ENCODE peak calls at places on chromosomes 11 and 22, in five cellular contexts. One of them, this sample, is unnamed.

GRCh38 chr11:63888170-63889086 is 28.5 kb downstream of the RCOR2 start:
- DNase-seq in A549: no peak
- DNase-seq in IMR-90: peak
- DNase-seq in H1: peak
- DNase-seq in HepG2: peak
- DNase-seq in this sample: peak

GRCh38 chr22:21996175-21996574 is 13.6 kb upstream of the TOP3B start:
- DNase-seq in A549: no peak
- DNase-seq in IMR-90: no peak
- DNase-seq in H1: no peak
- DNase-seq in HepG2: no peak
- DNase-seq in this sample: no peak

GRCh38 chr11:116187026-116187425 is 585.8 kb downstream of the BUD13 start:
- DNase-seq in A549: no peak
- DNase-seq in IMR-90: no peak
- DNase-seq in H1: no peak
- DNase-seq in HepG2: no peak
- DNase-seq in this sample: no peak

GRCh38 chr11:83677730-83678129 is 391.6 kb upstream of the CCDC90B start:
- DNase-seq in A549: no peak
- DNase-seq in IMR-90: no peak
- DNase-seq in H1: no peak
- DNase-seq in HepG2: no peak
- DNase-seq in this sample: no peak

GRCh38 chr11:71997594-71997993 is 1.1 kb upstream of the IL18BP start:
- DNase-seq in A549: no peak
- DNase-seq in IMR-90: no peak
- DNase-seq in H1: no peak
- DNase-seq in HepG2: no peak
- DNase-seq in this sample: no peak

GRCh38 chr11:16511109-16511806 is 154.9 kb upstream of the SOX6 start:
- DNase-seq in A549: no peak
- DNase-seq in IMR-90: peak
- DNase-seq in H1: no peak
- DNase-seq in HepG2: no peak
- DNase-seq in this sample: no peak

GRCh38 chr22:44031111-44031963 is 7.2 kb downstream of the PARVB start:
- DNase-seq in A549: no peak
- DNase-seq in IMR-90: no peak
- DNase-seq in H1: no peak
- DNase-seq in HepG2: no peak
- DNase-seq in this sample: peak

GRCh38 chr22:49040754-49041467 is 786.8 kb downstream of the BRD1 start:
- DNase-seq in A549: no peak
- DNase-seq in IMR-90: no peak
- DNase-seq in H1: no peak
- DNase-seq in HepG2: no peak
- DNase-seq in this sample: no peak

GRCh38 chr22:17797721-17798559 is 23.7 kb upstream of the BID start:
- DNase-seq in A549: no peak
- DNase-seq in IMR-90: no peak
- DNase-seq in H1: no peak
- DNase-seq in HepG2: no peak
- DNase-seq in this sample: no peak

GRCh38 chr11:62146476-62147200 is 22.8 kb downstream of the INCENP start:
- DNase-seq in A549: no peak
- DNase-seq in IMR-90: no peak
- DNase-seq in H1: no peak
- DNase-seq in HepG2: no peak
- DNase-seq in this sample: no peak

GRCh38 chr11:62143727-62144126 is 19.9 kb downstream of the INCENP start:
- DNase-seq in A549: no peak
- DNase-seq in IMR-90: no peak
- DNase-seq in H1: no peak
- DNase-seq in HepG2: no peak
- DNase-seq in this sample: no peak

GRCh38 chr11:62147545-62147944 is 23.7 kb downstream of the INCENP start:
- DNase-seq in A549: no peak
- DNase-seq in IMR-90: no peak
- DNase-seq in H1: no peak
- DNase-seq in HepG2: no peak
- DNase-seq in this sample: no peak

GRCh38 chr11:62144641-62145255 is 20.9 kb downstream of the INCENP start:
- DNase-seq in A549: no peak
- DNase-seq in IMR-90: no peak
- DNase-seq in H1: no peak
- DNase-seq in HepG2: no peak
- DNase-seq in this sample: no peak

DNA sequence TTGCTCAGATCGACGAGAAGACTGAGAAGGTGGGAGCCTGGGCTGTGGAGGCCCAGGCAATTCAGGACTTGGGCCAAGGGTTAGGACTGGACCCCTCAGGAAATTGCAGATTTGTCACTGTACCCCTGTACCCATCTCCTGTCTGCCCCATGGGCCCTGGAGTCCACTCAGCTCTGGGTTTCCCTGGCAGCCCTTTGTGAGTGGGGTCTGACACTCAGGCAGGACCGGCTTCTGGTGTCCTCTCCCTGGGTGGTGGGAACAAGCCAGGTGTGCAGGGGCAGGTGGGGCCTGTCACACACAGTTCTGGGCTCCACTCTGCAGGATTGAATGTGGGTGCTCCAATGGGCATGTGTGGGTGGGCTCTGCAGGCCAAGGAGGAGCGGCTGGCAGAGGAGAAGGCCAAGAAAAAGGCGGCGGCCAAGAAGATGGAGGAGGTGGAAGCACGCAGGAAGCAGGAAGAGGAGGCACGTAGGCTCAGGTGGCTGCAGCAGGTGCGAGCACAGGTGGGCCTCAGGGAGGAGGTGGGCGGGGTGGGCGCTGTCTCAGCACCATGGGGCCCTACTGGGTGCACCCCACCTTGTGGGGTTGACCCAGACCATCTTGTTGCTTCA is 21.6 kb downstream of the INCENP start:
- DNase-seq in A549: no peak
- DNase-seq in IMR-90: no peak
- DNase-seq in H1: no peak
- DNase-seq in HepG2: no peak
- DNase-seq in this sample: no peak
- TF ChIP-seq MAFK in A549: no peak
- TF ChIP-seq MAFK in IMR-90: no peak
- TF ChIP-seq MAFK in H1: no peak
- TF ChIP-seq MAFK in HepG2: no peak
- TF ChIP-seq MAFK in this sample: no peak

GRCh38 chr11:62854825-62855570 is 15.6 kb upstream of the WDR74 start:
- DNase-seq in A549: no peak
- DNase-seq in IMR-90: no peak
- DNase-seq in H1: no peak
- DNase-seq in HepG2: no peak
- DNase-seq in this sample: peak
- TF ChIP-seq MAFK in A549: no peak
- TF ChIP-seq MAFK in IMR-90: no peak
- TF ChIP-seq MAFK in H1: no peak
- TF ChIP-seq MAFK in HepG2: no peak
- TF ChIP-seq MAFK in this sample: no peak

DNA sequence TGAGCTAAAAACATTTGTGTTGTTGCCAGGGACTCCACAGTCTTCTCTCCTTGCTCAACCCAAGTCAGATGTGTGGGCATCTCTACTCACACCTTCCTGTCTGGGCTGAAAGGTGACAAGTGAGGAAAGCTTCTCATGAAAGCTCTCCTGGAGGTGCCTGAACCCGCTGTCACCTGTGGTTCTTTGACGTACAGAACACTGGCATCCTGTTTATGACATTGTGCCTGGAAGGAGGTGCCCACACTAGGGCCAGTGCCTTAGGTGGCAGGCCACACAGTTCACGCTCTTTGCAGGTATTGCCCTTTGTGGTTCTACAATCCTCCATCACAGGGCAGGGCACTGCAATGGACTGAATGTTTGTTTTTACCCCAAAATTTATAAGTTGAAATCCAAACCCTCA is 108.5 kb downstream of the CD44 start:
- DNase-seq in A549: no peak
- DNase-seq in IMR-90: no peak
- DNase-seq in H1: no peak
- DNase-seq in HepG2: no peak
- DNase-seq in this sample: no peak
- TF ChIP-seq MAFK in A549: no peak
- TF ChIP-seq MAFK in IMR-90: no peak
- TF ChIP-seq MAFK in H1: no peak
- TF ChIP-seq MAFK in HepG2: no peak
- TF ChIP-seq MAFK in this sample: no peak

GRCh38 chr22:39681038-39681861 is 110.7 kb downstream of the CACNA1I start:
- DNase-seq in A549: no peak
- DNase-seq in IMR-90: no peak
- DNase-seq in H1: no peak
- DNase-seq in HepG2: no peak
- DNase-seq in this sample: no peak

GRCh38 chr22:39684702-39685281 is 114.2 kb downstream of the CACNA1I start:
- DNase-seq in A549: no peak
- DNase-seq in IMR-90: no peak
- DNase-seq in H1: no peak
- DNase-seq in HepG2: no peak
- DNase-seq in this sample: no peak

GRCh38 chr22:39683639-39684038 is 113.1 kb downstream of the CACNA1I start:
- DNase-seq in A549: no peak
- DNase-seq in IMR-90: no peak
- DNase-seq in H1: no peak
- DNase-seq in HepG2: no peak
- DNase-seq in this sample: no peak

GRCh38 chr22:39680486-39680885 is 109.9 kb downstream of the CACNA1I start:
- DNase-seq in A549: no peak
- DNase-seq in IMR-90: no peak
- DNase-seq in H1: no peak
- DNase-seq in HepG2: no peak
- DNase-seq in this sample: no peak

GRCh38 chr22:39682994-39683393 is 112.4 kb downstream of the CACNA1I start:
- DNase-seq in A549: no peak
- DNase-seq in IMR-90: no peak
- DNase-seq in H1: no peak
- DNase-seq in HepG2: no peak
- DNase-seq in this sample: no peak
- TF ChIP-seq MAFK in A549: no peak
- TF ChIP-seq MAFK in IMR-90: no peak
- TF ChIP-seq MAFK in H1: no peak
- TF ChIP-seq MAFK in HepG2: no peak
- TF ChIP-seq MAFK in this sample: no peak

GRCh38 chr22:29004647-29005371 is 56.8 kb downstream of the C22orf31 start:
- DNase-seq in A549: no peak
- DNase-seq in IMR-90: peak
- DNase-seq in H1: peak
- DNase-seq in HepG2: peak
- DNase-seq in this sample: no peak
- TF ChIP-seq MAFK in A549: no peak
- TF ChIP-seq MAFK in IMR-90: no peak
- TF ChIP-seq MAFK in H1: no peak
- TF ChIP-seq MAFK in HepG2: no peak
- TF ChIP-seq MAFK in this sample: no peak

DNA sequence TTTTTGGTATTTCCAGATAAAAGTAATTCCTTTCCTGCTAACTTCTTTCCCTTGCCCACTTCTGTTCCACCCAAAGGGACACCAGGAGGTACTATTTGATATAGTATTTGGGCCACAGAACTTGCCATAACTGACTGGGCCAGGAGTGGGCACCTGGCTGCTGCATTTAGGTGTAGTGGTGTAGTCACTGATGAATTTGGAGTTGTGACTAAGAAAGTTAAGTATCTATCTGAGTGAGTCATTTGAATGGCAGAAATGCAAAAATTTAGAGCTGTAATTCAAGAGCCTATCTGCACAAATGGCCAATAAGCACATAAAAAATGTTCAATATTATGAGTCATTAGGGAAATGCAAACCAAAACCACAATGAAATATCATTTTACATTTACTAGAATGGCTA is 14.8 kb downstream of the GLYATL2 start:
- DNase-seq in A549: no peak
- DNase-seq in IMR-90: peak
- DNase-seq in H1: no peak
- DNase-seq in HepG2: no peak
- DNase-seq in this sample: no peak
- TF ChIP-seq MAFK in A549: no peak
- TF ChIP-seq MAFK in IMR-90: no peak
- TF ChIP-seq MAFK in H1: no peak
- TF ChIP-seq MAFK in HepG2: no peak
- TF ChIP-seq MAFK in this sample: no peak

GRCh38 chr22:47323518-47323917 is 561.1 kb downstream of the TBC1D22A start:
- DNase-seq in A549: no peak
- DNase-seq in IMR-90: no peak
- DNase-seq in H1: no peak
- DNase-seq in HepG2: no peak
- DNase-seq in this sample: no peak

GRCh38 chr22:47324435-47324990 is 562.1 kb downstream of the TBC1D22A start:
- DNase-seq in A549: no peak
- DNase-seq in IMR-90: no peak
- DNase-seq in H1: no peak
- DNase-seq in HepG2: no peak
- DNase-seq in this sample: no peak

GRCh38 chr22:47322854-47323253 is 560.4 kb downstream of the TBC1D22A start:
- DNase-seq in A549: no peak
- DNase-seq in IMR-90: no peak
- DNase-seq in H1: no peak
- DNase-seq in HepG2: no peak
- DNase-seq in this sample: no peak

GRCh38 chr22:47318041-47318737 is 555.7 kb downstream of the TBC1D22A start:
- DNase-seq in A549: no peak
- DNase-seq in IMR-90: no peak
- DNase-seq in H1: no peak
- DNase-seq in HepG2: no peak
- DNase-seq in this sample: no peak

DNA sequence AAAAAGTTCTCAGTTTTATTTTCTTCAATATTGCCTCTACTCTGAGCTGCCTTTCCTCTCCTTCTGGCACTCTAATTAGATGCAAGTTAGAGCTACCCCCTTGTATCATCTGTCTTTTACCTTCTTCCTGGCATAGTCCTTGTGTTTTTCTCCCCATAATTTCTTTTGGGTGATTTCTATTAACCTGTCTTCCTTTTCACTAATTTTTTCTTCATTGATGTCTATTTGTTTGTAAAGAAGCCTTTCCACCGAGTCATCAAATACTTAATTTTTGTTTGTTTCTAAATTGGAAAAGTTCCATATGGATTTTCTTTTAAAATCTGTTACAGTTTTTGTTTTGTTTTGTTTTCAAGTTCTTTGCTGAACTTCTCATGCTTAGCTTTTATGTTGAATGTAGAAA is 558.1 kb downstream of the TBC1D22A start:
- DNase-seq in A549: no peak
- DNase-seq in IMR-90: no peak
- DNase-seq in H1: no peak
- DNase-seq in HepG2: no peak
- DNase-seq in this sample: no peak
- TF ChIP-seq MAFK in A549: no peak
- TF ChIP-seq MAFK in IMR-90: no peak
- TF ChIP-seq MAFK in H1: no peak
- TF ChIP-seq MAFK in HepG2: no peak
- TF ChIP-seq MAFK in this sample: no peak

GRCh38 chr22:19270873-19271272 is 20.6 kb downstream of the CLTCL1 start:
- DNase-seq in A549: no peak
- DNase-seq in IMR-90: no peak
- DNase-seq in H1: no peak
- DNase-seq in HepG2: no peak
- DNase-seq in this sample: no peak
- TF ChIP-seq MAFK in A549: no peak
- TF ChIP-seq MAFK in IMR-90: no peak
- TF ChIP-seq MAFK in H1: no peak
- TF ChIP-seq MAFK in HepG2: no peak
- TF ChIP-seq MAFK in this sample: no peak

GRCh38 chr11:11426226-11426915 is 73.3 kb upstream of the CSNK2A3 start:
- DNase-seq in A549: no peak
- DNase-seq in IMR-90: no peak
- DNase-seq in H1: no peak
- DNase-seq in HepG2: no peak
- DNase-seq in this sample: no peak
- TF ChIP-seq MAFK in A549: no peak
- TF ChIP-seq MAFK in IMR-90: no peak
- TF ChIP-seq MAFK in H1: no peak
- TF ChIP-seq MAFK in HepG2: no peak
- TF ChIP-seq MAFK in this sample: no peak